ENCODE peak calls at places on chromosomes 6 and 20, in six cellular contexts. E is left ventricle myocardium superior; T is NCI-H1105; Y is stimulated activated CD4-positive, alpha-beta T cell treated with anti-CD3 and anti-CD28 coated beads, Interleukin-15, amount 100 ng/mL, for 1 hour; F is stimulated activated CD8-positive, alpha-beta memory T cell treated with anti-CD3 and anti-CD28 coated beads, Interleukin-15, amount 100 ng/mL, for 1 hour; N is fibroblast of lung. J is an unnamed sample.

GRCh38 chr6:138032571-138032970 is 74.6 kb downstream of the PERP start:
- DNase-seq in F (no peak), T (no peak), E (no peak), N (no peak), Y (no peak), J (no peak)

GRCh38 chr6:108468346-108468745 is 92.4 kb upstream of the FOXO3 start:
- DNase-seq in T (no peak), E (no peak), F (no peak), Y (no peak), N (no peak), J (no peak)

GRCh38 chr6:103672169-103672568 is 1187.5 kb downstream of the HACE1 start:
- DNase-seq in T (no peak), N (no peak), Y (no peak), F (no peak), E (no peak), J (no peak)

GRCh38 chr6:111277819-111278218 is 190.5 kb downstream of the SLC16A10 start:
- DNase-seq in F (no peak), N (no peak), E (no peak), T (no peak), Y (no peak), J (no peak)

GRCh38 chr6:157848693-157849092 is 25.6 kb downstream of the SNX9 start:
- DNase-seq in N (no peak), F (no peak), Y (no peak), E (no peak), T (no peak), J (no peak)

GRCh38 chr6:129590408-129591022 is 119.5 kb downstream of the ARHGAP18 start:
- DNase-seq in T (no peak), F (no peak), Y (no peak), N (peak), E (no peak), J (peak)

GRCh38 chr20:42043921-42044320 is 425.7 kb upstream of the CHD6 start:
- DNase-seq in Y (no peak), E (no peak), N (no peak), F (no peak), T (no peak), J (no peak)

GRCh38 chr20:51886891-51887608 is 84.7 kb upstream of the SALL4 start:
- DNase-seq in T (no peak), N (no peak), F (no peak), Y (no peak), E (no peak), J (no peak)

GRCh38 chr20:35762461-35762860 is 9.4 kb upstream of the PHF20 start:
- DNase-seq in Y (no peak), T (no peak), E (no peak), N (no peak), F (no peak), J (no peak)

J was measured in HFFc6.